ENCODE peak calls at places on chromosome 9, in eight cellular contexts. I is ACHN; E is fibroblast of pulmonary artery; P is kidney glomerular epithelial cell; S is NCI-H1092; M is G401; X is stimulated activated CD8-positive, alpha-beta memory T cell treated with anti-CD3 and anti-CD28 coated beads, Interleukin-7, amount 100 ng/mL, for 24 hours; T is mammary epithelial cell. F is an unnamed sample.

GRCh38 chr9:92191801-92192200 is 76.6 kb upstream of the SPTLC1 start:
- DNase-seq in X (no peak), T (peak; percentile 23), E (peak; percentile 30), I (no peak), S (no peak), P (no peak), M (no peak), F (no peak)

GRCh38 chr9:107638922-107639321 is 149.4 kb upstream of the KLF4 start:
- DNase-seq in P (no peak), S (no peak), X (no peak), I (no peak), M (no peak), E (peak; percentile 89), T (no peak), F (no peak)

GRCh38 chr9:95486318-95486717 is 30.5 kb downstream of the PTCH1 start:
- DNase-seq in I (no peak), E (no peak), S (no peak), M (peak; percentile 94), X (no peak), P (no peak), T (no peak), F (no peak)

GRCh38 chr9:121790841-121791240 is 139.4 kb downstream of the DAB2IP start:
- DNase-seq in P (no peak), S (no peak), M (no peak), I (no peak), T (no peak), X (no peak), E (no peak), F (no peak)

GRCh38 chr9:97807681-97808080 is 45.3 kb upstream of the FOXE1 start:
- DNase-seq in I (peak; percentile 30), X (no peak), E (no peak), S (no peak), P (peak; percentile 53), M (no peak), T (peak; percentile 71), F (no peak)

GRCh38 chr9:15286288-15286834 is 20.7 kb downstream of the TTC39B start:
- DNase-seq in T (no peak), P (no peak), E (no peak), S (no peak), I (no peak), M (no peak), X (no peak), F (no peak)

GRCh38 chr9:83511051-83511450 is 27.1 kb downstream of the FRMD3 start:
- DNase-seq in M (no peak), T (peak; percentile 51), E (peak; percentile 63), P (peak; percentile 44), S (no peak), I (no peak), X (no peak), F (no peak)

GRCh38 chr9:6788175-6789016 is 30.6 kb downstream of the KDM4C start:
- DNase-seq in M (peak; percentile 58), X (no peak), T (peak; percentile 31), P (peak; percentile 34), E (peak; percentile 57), I (peak; percentile 76), S (no peak), F (peak; percentile 27)

GRCh38 chr9:91207889-91208651 is 153.6 kb downstream of the AUH start:
- DNase-seq in T (peak; percentile 72), X (no peak), E (peak; percentile 63), I (no peak), P (no peak), S (no peak), M (no peak), F (no peak)

GRCh38 chr9:70406446-70406862 is 8.0 kb downstream of the KLF9 start:
- DNase-seq in I (no peak), E (peak; percentile 71), X (no peak), T (no peak), P (peak; percentile 56), M (peak; percentile 42), S (no peak), F (no peak)

GRCh38 chr9:93713716-93714115 is 137.3 kb downstream of the PHF2 start:
- DNase-seq in S (no peak), E (no peak), I (no peak), T (peak; percentile 16), X (no peak), P (no peak), M (no peak), F (peak; percentile 7)

GRCh38 chr9:122931851-122932199 is 513 bp upstream of the ZBTB26 start:
- DNase-seq in X (no peak), M (no peak), T (no peak), P (no peak), I (peak; percentile 39), E (no peak), S (no peak), F (no peak)

GRCh38 chr9:135230817-135231520 is 143.5 kb downstream of the OLFM1 start:
- DNase-seq in E (no peak), X (no peak), T (no peak), M (no peak), I (no peak), P (no peak), S (no peak), F (no peak)

GRCh38 chr9:8188720-8189407 is 389.3 kb upstream of the DMAC1 start:
- DNase-seq in T (no peak), X (no peak), I (no peak), E (no peak), S (no peak), M (no peak), P (no peak), F (no peak)

GRCh38 chr9:87890866-87891265 is 8.2 kb downstream of the SPATA31E1 start:
- DNase-seq in T (no peak), E (no peak), X (no peak), M (no peak), P (no peak), I (no peak), S (no peak), F (no peak)

GRCh38 chr9:128358861-128359260 is 12.3 kb upstream of the URM1 start:
- DNase-seq in T (no peak), M (no peak), S (no peak), P (no peak), X (no peak), I (no peak), E (no peak), F (no peak)

GRCh38 chr9:98770717-98771116 is 25.6 kb downstream of the ANKS6 start:
- DNase-seq in X (no peak), M (no peak), T (no peak), I (no peak), S (no peak), E (no peak), P (no peak), F (no peak)

GRCh38 chr9:133874061-133874638 is 118.0 kb downstream of the VAV2 start:
- DNase-seq in T (peak; percentile 99), M (no peak), E (peak; percentile 60), X (no peak), I (peak; percentile 72), P (peak; percentile 96), S (no peak), F (peak; percentile 76)

GRCh38 chr9:9998491-9999287 is 614.1 kb downstream of the PTPRD start:
- DNase-seq in E (no peak), I (peak; percentile 19), P (no peak), T (peak; percentile 9), S (no peak), X (no peak), M (peak; percentile 21), F (no peak)

GRCh38 chr9:115628426-115628825 is 510.5 kb upstream of the TNC start:
- DNase-seq in S (no peak), T (no peak), E (no peak), X (no peak), M (no peak), I (no peak), P (peak; percentile 10), F (no peak)

GRCh38 chr9:131476777-131477345 is 25.9 kb upstream of the POMT1 start:
- DNase-seq in I (no peak), M (peak; percentile 45), S (no peak), T (no peak), E (no peak), P (no peak), X (no peak), F (no peak)

GRCh38 chr9:69633716-69634115 is 38.5 kb downstream of the APBA1 start:
- DNase-seq in T (no peak), P (no peak), E (no peak), S (no peak), M (no peak), X (no peak), I (no peak), F (no peak)

GRCh38 chr9:97632406-97632991 is 669 bp downstream of the TSTD2 start:
- DNase-seq in T (no peak), S (peak; percentile 76), I (peak; percentile 62), P (no peak), M (peak; percentile 70), X (no peak), E (peak; percentile 83), F (no peak)

GRCh38 chr9:88949425-88949824 is 41.8 kb upstream of the S1PR3 start:
- DNase-seq in P (no peak), M (no peak), E (peak; percentile 84), T (no peak), S (no peak), I (no peak), X (no peak), F (no peak)

GRCh38 chr9:125375820-125376219 is 114.2 kb downstream of the GAPVD1 start:
- DNase-seq in M (no peak), S (no peak), T (no peak), X (no peak), I (no peak), P (no peak), E (no peak), F (no peak)

GRCh38 chr9:129185402-129185801 is 7.3 kb upstream of the IER5L start:
- DNase-seq in P (no peak), I (no peak), T (no peak), M (no peak), S (no peak), X (no peak), E (no peak), F (no peak)